ENCODE peak calls at places on chromosomes 7 and 10, in six cellular contexts. G, M, L, X, T and V are unnamed samples.

GRCh38 chr7:10282909-10283308 is 690.8 kb upstream of the PHF14 start:
- DNase-seq in G (no peak), M (no peak), L (no peak), X (no peak), T (no peak), V (no peak)

GRCh38 chr7:40782836-40783235 is 648.0 kb downstream of the SUGCT start:
- DNase-seq in G (no peak), M (no peak), L (no peak), X (no peak), T (no peak), V (no peak)

GRCh38 chr7:1948887-1949680 is 279.0 kb downstream of the ELFN1 start:
- DNase-seq in G (no peak), M (no peak), L (no peak), X (no peak), T (no peak), V (no peak)

GRCh38 chr7:116588641-116589594 is 64.1 kb downstream of the CAV1 start:
- DNase-seq in G (no peak), M (peak; percentile 17), L (peak; percentile 68), X (no peak), T (no peak), V (peak; percentile 39)

GRCh38 chr10:23253780-23254179 is 61.7 kb downstream of the PTF1A start:
- DNase-seq in G (no peak), M (no peak), L (no peak), X (no peak), T (no peak), V (no peak)

GRCh38 chr7:18177815-18178660 is 150.4 kb upstream of the PRPS1L1 start:
- DNase-seq in G (no peak), M (peak; percentile 65), L (no peak), X (no peak), T (no peak), V (peak; percentile 12)

GRCh38 chr10:71581376-71581775 is 138.2 kb downstream of the C10orf105 start:
- DNase-seq in G (no peak), M (no peak), L (peak; percentile 91), X (no peak), T (no peak), V (peak; percentile 90)

GRCh38 chr10:96263173-96263572 is 8.2 kb downstream of the BLNK start:
- DNase-seq in G (no peak), M (no peak), L (no peak), X (no peak), T (no peak), V (no peak)

GRCh38 chr7:104950754-104951153 is 63.3 kb upstream of the KMT2E start:
- DNase-seq in G (no peak), M (no peak), L (no peak), X (no peak), T (no peak), V (no peak)

GRCh38 chr7:69757990-69758430 is 159.7 kb downstream of the AUTS2 start:
- DNase-seq in G (no peak), M (no peak), L (no peak), X (no peak), T (no peak), V (no peak)

GRCh38 chr10:95444792-95445191 is 116.4 kb downstream of the SORBS1 start:
- DNase-seq in G (no peak), M (no peak), L (no peak), X (no peak), T (no peak), V (no peak)

GRCh38 chr10:70458329-70459060 is 17.0 kb upstream of the NODAL start:
- DNase-seq in G (peak; percentile 21), M (no peak), L (no peak), X (peak; percentile 20), T (peak; percentile 37), V (no peak)

GRCh38 chr7:4745971-4746919 is 29.2 kb upstream of the AP5Z1 start:
- DNase-seq in G (no peak), M (peak; percentile 44), L (peak; percentile 29), X (no peak), T (no peak), V (no peak)

GRCh38 chr7:156751319-156751718 is 110.7 kb downstream of the RNF32 start:
- DNase-seq in G (peak; percentile 39), M (no peak), L (no peak), X (peak; percentile 7), T (no peak), V (no peak)

GRCh38 chr10:88243847-88244730 is 339.0 kb downstream of the RNLS start:
- DNase-seq in G (no peak), M (no peak), L (peak; percentile 27), X (no peak), T (no peak), V (no peak)

GRCh38 chr10:125161570-125162139 is 1.3 kb upstream of the CTBP2 start:
- DNase-seq in G (no peak), M (no peak), L (peak; percentile 54), X (no peak), T (no peak), V (no peak)

GRCh38 chr7:75638607-75639070 is 100.1 kb downstream of the HIP1 start:
- DNase-seq in G (no peak), M (no peak), L (no peak), X (no peak), T (no peak), V (peak; percentile 60)

GRCh38 chr7:2120251-2120660 is 112.5 kb downstream of the MAD1L1 start:
- DNase-seq in G (no peak), M (no peak), L (no peak), X (no peak), T (no peak), V (no peak)

GRCh38 chr10:22849077-22849810 is 78.6 kb upstream of the ARMC3 start:
- DNase-seq in G (no peak), M (no peak), L (peak; percentile 97), X (no peak), T (no peak), V (peak; percentile 94)

GRCh38 chr7:42104231-42104630 is 132.8 kb downstream of the GLI3 start:
- DNase-seq in G (no peak), M (no peak), L (no peak), X (no peak), T (no peak), V (no peak)

GRCh38 chr10:8445353-8445752 is 390.9 kb downstream of the GATA3 start:
- DNase-seq in G (no peak), M (no peak), L (no peak), X (no peak), T (no peak), V (no peak)

GRCh38 chr7:128322040-128322643 is 21.6 kb downstream of the RBM28 start:
- DNase-seq in G (no peak), M (no peak), L (peak; percentile 32), X (no peak), T (no peak), V (no peak)

GRCh38 chr10:23869996-23870395 is 338.9 kb upstream of the KIAA1217 start:
- DNase-seq in G (no peak), M (no peak), L (no peak), X (no peak), T (no peak), V (no peak)

GRCh38 chr10:84262190-84262956 is 17.5 kb downstream of the RGR start:
- DNase-seq in G (no peak), M (no peak), L (no peak), X (no peak), T (no peak), V (no peak)

GRCh38 chr7:127865466-127865865 is 165.8 kb downstream of the LRRC4 start:
- DNase-seq in G (no peak), M (no peak), L (no peak), X (no peak), T (no peak), V (no peak)

GRCh38 chr10:33703897-33704825 is 369.7 kb upstream of the NRP1 start:
- DNase-seq in G (no peak), M (no peak), L (no peak), X (no peak), T (no peak), V (no peak)

GRCh38 chr10:102831322-102832071 is 5.7 kb downstream of the CYP17A1 start:
- DNase-seq in G (no peak), M (no peak), L (no peak), X (no peak), T (no peak), V (no peak)

GRCh38 chr10:43867667-43868361 is 219.1 kb upstream of the ZNF32 start:
- DNase-seq in G (no peak), M (no peak), L (no peak), X (no peak), T (no peak), V (no peak)

GRCh38 chr10:132908621-132909295 is 33.6 kb downstream of the CFAP46 start:
- DNase-seq in G (no peak), M (no peak), L (no peak), X (no peak), T (no peak), V (no peak)

GRCh38 chr10:101165736-101166135 is 34.6 kb downstream of the TLX1 start:
- DNase-seq in G (no peak), M (no peak), L (no peak), X (no peak), T (no peak), V (no peak)

GRCh38 chr10:18185621-18186020 is 45.4 kb downstream of the CACNB2 start:
- DNase-seq in G (no peak), M (no peak), L (no peak), X (no peak), T (no peak), V (no peak)

GRCh38 chr10:36148207-36148606 is 506.1 kb upstream of the FZD8 start:
- DNase-seq in G (no peak), M (no peak), L (no peak), X (no peak), T (no peak), V (no peak)

GRCh38 chr7:16055263-16055976 is 365.9 kb downstream of the CRPPA start:
- DNase-seq in G (no peak), M (no peak), L (no peak), X (no peak), T (no peak), V (peak; percentile 21)